ENCODE peak calls at places on chromosomes 6 and 20, in ten cellular contexts. F, Z, W, L, Q, N, K, X, J and A are unnamed samples.

GRCh38 chr6:18654821-18655220 is 267.7 kb downstream of the RNF144B start:
- ATAC-seq in W (no peak), L (no peak), F (no peak), K (no peak), X (no peak), N (no peak), J (no peak), Z (no peak), Q (no peak), A (peak; percentile 98)

GRCh38 chr6:100363651-100364050 is 101.1 kb downstream of the SIM1 start:
- ATAC-seq in Z (no peak), N (no peak), K (no peak), X (no peak), Q (no peak), F (no peak), L (no peak), J (no peak), W (no peak), A (no peak)

GRCh38 chr6:15279047-15279661 is 33.3 kb downstream of the JARID2 start:
- ATAC-seq in J (no peak), W (no peak), N (no peak), L (no peak), Q (no peak), K (no peak), X (no peak), Z (no peak), F (peak; percentile 83), A (no peak)

GRCh38 chr6:122712093-122712863 is 67.2 kb upstream of the FABP7 start:
- ATAC-seq in K (no peak), Q (no peak), L (no peak), N (no peak), J (no peak), Z (no peak), X (no peak), F (no peak), W (no peak), A (no peak)

GRCh38 chr20:53778736-53779135 is 185.1 kb upstream of the ZNF217 start:
- ATAC-seq in L (no peak), F (no peak), N (no peak), K (no peak), Q (no peak), Z (no peak), X (no peak), J (no peak), W (no peak), A (no peak)

GRCh38 chr6:79608334-79609224 is 22.6 kb upstream of the SH3BGRL2 start:
- ATAC-seq in F (peak; percentile 92), K (no peak), N (no peak), J (no peak), X (no peak), W (no peak), L (no peak), Z (no peak), Q (no peak), A (peak; percentile 69)

GRCh38 chr6:34723203-34723602 is 26.6 kb upstream of the ILRUN start:
- ATAC-seq in Q (no peak), J (no peak), X (no peak), Z (no peak), L (no peak), F (no peak), K (no peak), N (no peak), W (no peak), A (no peak)

GRCh38 chr6:12363651-12364381 is 73.7 kb downstream of the EDN1 start:
- ATAC-seq in L (peak; percentile 80), X (no peak), Z (peak; percentile 73), W (peak; percentile 46), F (peak; percentile 85), K (no peak), J (no peak), N (peak; percentile 59), Q (peak; percentile 67), A (peak; percentile 25)